ENCODE peak calls at places on chromosomes 6 and 20, in ten cellular contexts. One of them, this sample, is unnamed.

GRCh38 chr6:14681699-14682487 is 564.0 kb upstream of the JARID2 start:
- DNase-seq in Kasumi-1: peak; percentile 43
- DNase-seq in cerebellar nuclear complex: no peak
- DNase-seq in KBM-7: peak; percentile 85
- DNase-seq in GM12891: no peak
- DNase-seq in H9: no peak
- DNase-seq in pons: no peak
- DNase-seq in activated CD8-positive, alpha-beta memory T cell treated with anti-CD3 and anti-CD28 coated beads, Interleukin-2, amount 50 U/mL, for 48 hours: no peak
- DNase-seq in H4: no peak
- DNase-seq in aorta: no peak
- DNase-seq in this sample: no peak

GRCh38 chr6:25026723-25027122 is 91.0 kb upstream of the RIPOR2 start:
- DNase-seq in Kasumi-1: no peak
- DNase-seq in cerebellar nuclear complex: no peak
- DNase-seq in KBM-7: no peak
- DNase-seq in GM12891: no peak
- DNase-seq in H9: no peak
- DNase-seq in pons: no peak
- DNase-seq in activated CD8-positive, alpha-beta memory T cell treated with anti-CD3 and anti-CD28 coated beads, Interleukin-2, amount 50 U/mL, for 48 hours: no peak
- DNase-seq in H4: no peak
- DNase-seq in aorta: no peak
- DNase-seq in this sample: no peak

GRCh38 chr6:15892369-15892768 is 229.5 kb upstream of the DTNBP1 start:
- DNase-seq in Kasumi-1: peak; percentile 68
- DNase-seq in cerebellar nuclear complex: no peak
- DNase-seq in KBM-7: no peak
- DNase-seq in GM12891: no peak
- DNase-seq in H9: no peak
- DNase-seq in pons: no peak
- DNase-seq in activated CD8-positive, alpha-beta memory T cell treated with anti-CD3 and anti-CD28 coated beads, Interleukin-2, amount 50 U/mL, for 48 hours: no peak
- DNase-seq in H4: no peak
- DNase-seq in aorta: no peak
- DNase-seq in this sample: no peak

GRCh38 chr6:73731285-73731684 is 35.3 kb downstream of the CD109 start:
- DNase-seq in Kasumi-1: no peak
- DNase-seq in cerebellar nuclear complex: no peak
- DNase-seq in KBM-7: no peak
- DNase-seq in GM12891: no peak
- DNase-seq in H9: no peak
- DNase-seq in pons: no peak
- DNase-seq in activated CD8-positive, alpha-beta memory T cell treated with anti-CD3 and anti-CD28 coated beads, Interleukin-2, amount 50 U/mL, for 48 hours: no peak
- DNase-seq in H4: no peak
- DNase-seq in aorta: no peak
- DNase-seq in this sample: no peak

GRCh38 chr6:80003841-80004198 is 629 bp upstream of the TTK start:
- DNase-seq in Kasumi-1: peak; percentile 82
- DNase-seq in cerebellar nuclear complex: no peak
- DNase-seq in KBM-7: no peak
- DNase-seq in GM12891: no peak
- DNase-seq in H9: peak; percentile 33
- DNase-seq in pons: no peak
- DNase-seq in activated CD8-positive, alpha-beta memory T cell treated with anti-CD3 and anti-CD28 coated beads, Interleukin-2, amount 50 U/mL, for 48 hours: peak; percentile 61
- DNase-seq in H4: no peak
- DNase-seq in aorta: peak; percentile 47
- DNase-seq in this sample: no peak

GRCh38 chr20:21701171-21701876 is 4.1 kb upstream of the PAX1 start:
- DNase-seq in Kasumi-1: no peak
- DNase-seq in cerebellar nuclear complex: no peak
- DNase-seq in KBM-7: no peak
- DNase-seq in GM12891: no peak
- DNase-seq in H9: peak; percentile 73
- DNase-seq in pons: no peak
- DNase-seq in activated CD8-positive, alpha-beta memory T cell treated with anti-CD3 and anti-CD28 coated beads, Interleukin-2, amount 50 U/mL, for 48 hours: no peak
- DNase-seq in H4: no peak
- DNase-seq in aorta: no peak
- DNase-seq in this sample: no peak

GRCh38 chr6:12238191-12238590 is 52.0 kb upstream of the EDN1 start:
- DNase-seq in Kasumi-1: no peak
- DNase-seq in cerebellar nuclear complex: no peak
- DNase-seq in KBM-7: no peak
- DNase-seq in GM12891: no peak
- DNase-seq in H9: no peak
- DNase-seq in pons: no peak
- DNase-seq in activated CD8-positive, alpha-beta memory T cell treated with anti-CD3 and anti-CD28 coated beads, Interleukin-2, amount 50 U/mL, for 48 hours: no peak
- DNase-seq in H4: no peak
- DNase-seq in aorta: no peak
- DNase-seq in this sample: no peak

GRCh38 chr6:75296811-75297779 is 12.5 kb upstream of the TMEM30A start:
- DNase-seq in Kasumi-1: peak; percentile 77
- DNase-seq in cerebellar nuclear complex: no peak
- DNase-seq in KBM-7: peak; percentile 43
- DNase-seq in GM12891: no peak
- DNase-seq in H9: no peak
- DNase-seq in pons: peak; percentile 90
- DNase-seq in activated CD8-positive, alpha-beta memory T cell treated with anti-CD3 and anti-CD28 coated beads, Interleukin-2, amount 50 U/mL, for 48 hours: no peak
- DNase-seq in H4: peak; percentile 53
- DNase-seq in aorta: no peak
- DNase-seq in this sample: no peak

GRCh38 chr6:2237001-2237400 is 8.4 kb downstream of the GMDS start:
- DNase-seq in Kasumi-1: no peak
- DNase-seq in cerebellar nuclear complex: no peak
- DNase-seq in KBM-7: no peak
- DNase-seq in GM12891: no peak
- DNase-seq in H9: no peak
- DNase-seq in pons: no peak
- DNase-seq in activated CD8-positive, alpha-beta memory T cell treated with anti-CD3 and anti-CD28 coated beads, Interleukin-2, amount 50 U/mL, for 48 hours: no peak
- DNase-seq in H4: peak; percentile 95
- DNase-seq in aorta: no peak
- DNase-seq in this sample: no peak

GRCh38 chr20:11231742-11232141 is 557.9 kb upstream of the JAG1 start:
- DNase-seq in Kasumi-1: no peak
- DNase-seq in cerebellar nuclear complex: no peak
- DNase-seq in KBM-7: no peak
- DNase-seq in GM12891: no peak
- DNase-seq in H9: no peak
- DNase-seq in pons: peak; percentile 41
- DNase-seq in activated CD8-positive, alpha-beta memory T cell treated with anti-CD3 and anti-CD28 coated beads, Interleukin-2, amount 50 U/mL, for 48 hours: no peak
- DNase-seq in H4: no peak
- DNase-seq in aorta: no peak
- DNase-seq in this sample: no peak